ENCODE peak calls at places on chromosomes 5 and 9, in ten cellular contexts. G is spleen, V is retinal pigment epithelial cell, B is psoas muscle, S is HFF-Myc, N is HCT116, U is cardiac muscle cell, H is fibroblast of mammary gland, Z is GM13976, J is brain microvascular endothelial cell. Q is an unnamed sample.

GRCh38 chr5:179187681-179188575 is 127.8 kb downstream of the ZNF354C start:
- DNase-seq in H (no peak), B (no peak), Z (no peak), N (no peak), U (no peak), S (no peak), J (no peak), V (no peak), G (peak; percentile 69), Q (no peak)

GRCh38 chr5:173396311-173396993 is 68.2 kb upstream of the STC2 start:
- DNase-seq in J (no peak), N (peak; percentile 19), V (no peak), H (no peak), U (peak; percentile 20), G (no peak), Z (no peak), S (no peak), B (no peak), Q (no peak)

GRCh38 chr5:670396-671270 is 22.5 kb downstream of the TPPP start:
- DNase-seq in V (no peak), H (no peak), S (no peak), Z (no peak), N (no peak), G (peak; percentile 74), B (no peak), U (no peak), J (no peak), Q (no peak)

GRCh38 chr9:117334101-117334500 is 80.8 kb downstream of the ASTN2 start:
- DNase-seq in U (no peak), N (no peak), B (no peak), Z (no peak), J (no peak), V (no peak), G (no peak), H (no peak), S (no peak), Q (no peak)

GRCh38 chr5:160850439-160850838 is 1.6 kb downstream of the ATP10B start:
- DNase-seq in S (no peak), B (no peak), H (no peak), V (no peak), N (no peak), J (no peak), U (no peak), Z (no peak), G (no peak), Q (no peak)

GRCh38 chr5:219492-219891 is 1.4 kb downstream of the SDHA start:
- DNase-seq in N (no peak), U (peak; percentile 40), S (no peak), G (no peak), B (no peak), V (peak; percentile 32), H (peak; percentile 64), Z (peak; percentile 17), J (no peak), Q (no peak)

GRCh38 chr9:137755261-137755927 is 122.2 kb upstream of the CACNA1B start:
- DNase-seq in J (no peak), U (no peak), Z (no peak), B (no peak), H (no peak), S (no peak), N (no peak), V (no peak), G (no peak), Q (no peak)

GRCh38 chr9:18060304-18060934 is 413.5 kb upstream of the ADAMTSL1 start:
- DNase-seq in Z (no peak), V (peak; percentile 20), B (no peak), G (no peak), H (no peak), S (no peak), U (peak; percentile 20), N (no peak), J (no peak), Q (no peak)

DNA sequence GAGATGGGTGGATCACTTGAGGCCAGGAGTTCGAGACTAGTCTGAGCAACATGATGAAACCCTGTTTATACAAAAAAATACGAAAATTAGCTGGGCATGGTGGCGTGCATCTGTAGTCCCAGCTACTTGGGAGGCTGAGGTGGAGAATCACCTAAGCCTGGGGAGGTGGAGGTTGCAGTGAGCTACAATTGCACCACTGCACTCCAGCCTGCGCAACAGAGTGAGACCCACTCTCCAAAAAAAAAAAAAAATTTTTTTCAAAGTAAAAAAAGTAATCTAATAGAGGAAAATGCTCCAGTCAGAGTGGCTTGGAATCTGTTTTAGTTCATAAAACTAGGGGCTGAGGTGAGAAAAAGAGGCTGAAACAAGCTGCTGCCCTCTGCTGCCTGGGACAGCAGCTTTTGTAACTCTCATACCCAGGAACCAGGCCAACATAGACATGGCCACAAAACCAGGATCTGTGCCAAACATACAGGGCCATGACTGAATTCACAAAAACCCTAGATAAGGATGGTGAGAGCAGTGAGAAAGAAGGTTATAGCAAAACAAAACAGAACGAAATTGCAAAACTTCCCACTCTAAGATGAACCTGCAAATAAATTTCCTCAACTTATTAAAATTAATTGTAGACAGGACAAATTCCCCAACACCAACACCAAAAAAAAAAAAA is 13.1 kb upstream of the DCAF12 start:
- DNase-seq in Z (no peak), V (peak; percentile 73), H (peak; percentile 87), G (no peak), N (peak; percentile 41), U (peak; percentile 98), B (no peak), S (peak; percentile 36), J (peak; percentile 91), Q (peak; percentile 55)
- TF ChIP-seq CTCF in Z (no peak), V (peak; percentile 66), H (peak; percentile 49), G (peak; percentile 19), N (peak; percentile 39), U (peak; percentile 63), B (no peak), S (peak; percentile 43), J (peak; percentile 71), Q (peak; percentile 47)

GRCh38 chr5:75734913-75735789 is 17.9 kb upstream of the POC5 start:
- DNase-seq in H (peak; percentile 19), U (peak; percentile 15), J (peak; percentile 48), Z (peak; percentile 39), V (no peak), S (no peak), G (no peak), N (peak; percentile 3), B (no peak), Q (peak; percentile 18)
- TF ChIP-seq CTCF in H (peak; percentile 27), U (peak; percentile 26), J (peak; percentile 77), Z (peak; percentile 38), V (peak; percentile 56), S (peak; percentile 42), G (peak; percentile 54), N (peak; percentile 67), B (no peak), Q (peak; percentile 83)

GRCh38 chr5:94326579-94326978 is 291.8 kb downstream of the KIAA0825 start:
- DNase-seq in V (no peak), H (no peak), U (no peak), N (no peak), J (no peak), Z (no peak), S (no peak), G (no peak), B (no peak), Q (no peak)
- TF ChIP-seq CTCF in V (no peak), H (no peak), U (no peak), N (no peak), J (no peak), Z (no peak), S (no peak), G (no peak), B (no peak), Q (no peak)

DNA sequence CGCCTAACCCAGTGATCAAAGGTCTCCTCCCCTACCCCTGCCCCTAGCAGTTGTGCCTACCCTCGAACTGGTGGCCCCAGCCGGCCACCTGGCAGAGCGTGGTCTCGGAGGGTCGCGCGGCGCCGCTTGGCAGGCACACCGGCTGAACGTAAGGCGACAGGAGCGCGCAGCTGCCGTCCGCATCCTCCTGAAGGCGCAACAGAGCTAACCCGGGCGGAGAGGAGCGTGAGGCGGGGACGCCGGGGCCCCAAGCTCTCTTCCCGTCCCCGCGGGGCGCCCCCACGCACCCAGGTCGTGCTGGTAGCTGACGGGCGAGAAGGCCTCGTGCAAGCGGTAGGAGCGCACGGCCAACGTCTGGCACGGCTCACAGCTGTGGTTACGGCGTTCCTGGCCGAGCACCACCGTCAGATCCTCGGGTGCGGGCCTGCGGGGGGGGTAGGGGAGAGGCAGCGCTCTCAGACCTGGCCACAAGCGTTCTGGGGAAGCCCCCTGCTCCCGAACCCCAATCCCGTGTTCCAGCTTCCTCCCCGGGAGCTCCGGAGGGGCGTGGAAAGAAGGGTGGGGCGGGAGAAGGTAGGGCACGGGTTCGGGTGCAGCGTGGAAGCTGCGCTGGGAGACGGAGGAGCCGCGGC is 2.8 kb upstream of the PFN3 start:
- DNase-seq in J (no peak), Z (peak; percentile 69), B (peak; percentile 28), G (peak; percentile 89), S (no peak), U (no peak), H (no peak), V (no peak), N (no peak), Q (no peak)
- TF ChIP-seq CTCF in J (no peak), Z (no peak), B (no peak), G (no peak), S (no peak), U (no peak), H (no peak), V (no peak), N (no peak), Q (no peak)